ENCODE peak calls at places on chromosomes 5 and 9, in nine cellular contexts. E is foreskin fibroblast, T is brain microvascular endothelial cell, W is fibroblast of lung, U is BJ, F is stomach, Q is dorsolateral prefrontal cortex, V is cardiac muscle cell, M is prostate gland. B is an unnamed sample.

GRCh38 chr9:94700445-94700844 is 26.1 kb upstream of the AOPEP start:
- DNase-seq in E (no peak), T (no peak), W (no peak), U (no peak), F (no peak), Q (no peak), V (no peak), M (no peak), B (no peak)

GRCh38 chr5:74575741-74576538 is 64.6 kb downstream of the ENC1 start:
- DNase-seq in E (peak), T (peak), W (peak), U (peak), F (no peak), Q (no peak), V (no peak), M (no peak), B (no peak)

GRCh38 chr9:127336708-127337352 is 60.1 kb upstream of the SLC2A8 start:
- DNase-seq in E (peak), T (peak), W (peak), U (peak), F (peak), Q (no peak), V (no peak), M (peak), B (no peak)

GRCh38 chr9:121772600-121773285 is 121.3 kb downstream of the DAB2IP start:
- DNase-seq in E (no peak), T (no peak), W (no peak), U (no peak), F (peak), Q (peak), V (no peak), M (no peak), B (no peak)

GRCh38 chr9:10003047-10003446 is 609.8 kb downstream of the PTPRD start:
- DNase-seq in E (no peak), T (no peak), W (no peak), U (no peak), F (no peak), Q (no peak), V (no peak), M (no peak), B (no peak)

GRCh38 chr5:154197801-154198461 is 7.4 kb downstream of the GALNT10 start:
- DNase-seq in E (no peak), T (peak), W (no peak), U (no peak), F (peak), Q (no peak), V (no peak), M (peak), B (no peak)

GRCh38 chr9:121499427-121500164 is at the start of gene GGTA1:
- DNase-seq in E (peak), T (peak), W (peak), U (no peak), F (peak), Q (no peak), V (peak), M (peak), B (peak)

GRCh38 chr5:103862398-103862797 is 299.8 kb upstream of the NUDT12 start:
- DNase-seq in E (no peak), T (no peak), W (no peak), U (no peak), F (no peak), Q (no peak), V (no peak), M (no peak), B (no peak)

GRCh38 chr9:34796924-34797323 is 87.0 kb upstream of the CCL21 start:
- DNase-seq in E (no peak), T (no peak), W (no peak), U (no peak), F (no peak), Q (no peak), V (no peak), M (no peak), B (no peak)

GRCh38 chr5:71932649-71933338 is 174.5 kb upstream of the MAP1B start:
- DNase-seq in E (no peak), T (peak), W (peak), U (no peak), F (peak), Q (peak), V (peak), M (no peak), B (no peak)

GRCh38 chr9:114031948-114032688 is 46.0 kb downstream of the AMBP start:
- DNase-seq in E (no peak), T (no peak), W (no peak), U (no peak), F (no peak), Q (no peak), V (no peak), M (peak), B (peak)

GRCh38 chr9:15837079-15837679 is 284.3 kb downstream of the CCDC171 start:
- DNase-seq in E (peak), T (peak), W (peak), U (no peak), F (no peak), Q (no peak), V (peak), M (peak), B (peak)

GRCh38 chr9:73838871-73839270 is 658.3 kb upstream of the RORB start:
- DNase-seq in E (no peak), T (no peak), W (no peak), U (no peak), F (no peak), Q (no peak), V (no peak), M (no peak), B (no peak)

GRCh38 chr9:90870646-90871326 is 69.2 kb downstream of the SYK start:
- DNase-seq in E (peak), T (peak), W (peak), U (peak), F (peak), Q (no peak), V (peak), M (no peak), B (peak)

GRCh38 chr5:81513982-81514381 is 120.0 kb upstream of the ACOT12 start:
- DNase-seq in E (no peak), T (no peak), W (peak), U (no peak), F (no peak), Q (no peak), V (no peak), M (no peak), B (no peak)

GRCh38 chr5:67004730-67005350 is 191.8 kb downstream of the CD180 start:
- DNase-seq in E (no peak), T (no peak), W (no peak), U (no peak), F (no peak), Q (no peak), V (peak), M (no peak), B (no peak)

GRCh38 chr5:56951131-56951945 is 585 bp downstream of the MIER3 start:
- DNase-seq in E (no peak), T (no peak), W (no peak), U (no peak), F (no peak), Q (no peak), V (peak), M (peak), B (peak)

GRCh38 chr9:110180713-110181434 is 27.1 kb downstream of the C9orf152 start:
- DNase-seq in E (peak), T (peak), W (peak), U (peak), F (no peak), Q (no peak), V (no peak), M (no peak), B (no peak)

DNA sequence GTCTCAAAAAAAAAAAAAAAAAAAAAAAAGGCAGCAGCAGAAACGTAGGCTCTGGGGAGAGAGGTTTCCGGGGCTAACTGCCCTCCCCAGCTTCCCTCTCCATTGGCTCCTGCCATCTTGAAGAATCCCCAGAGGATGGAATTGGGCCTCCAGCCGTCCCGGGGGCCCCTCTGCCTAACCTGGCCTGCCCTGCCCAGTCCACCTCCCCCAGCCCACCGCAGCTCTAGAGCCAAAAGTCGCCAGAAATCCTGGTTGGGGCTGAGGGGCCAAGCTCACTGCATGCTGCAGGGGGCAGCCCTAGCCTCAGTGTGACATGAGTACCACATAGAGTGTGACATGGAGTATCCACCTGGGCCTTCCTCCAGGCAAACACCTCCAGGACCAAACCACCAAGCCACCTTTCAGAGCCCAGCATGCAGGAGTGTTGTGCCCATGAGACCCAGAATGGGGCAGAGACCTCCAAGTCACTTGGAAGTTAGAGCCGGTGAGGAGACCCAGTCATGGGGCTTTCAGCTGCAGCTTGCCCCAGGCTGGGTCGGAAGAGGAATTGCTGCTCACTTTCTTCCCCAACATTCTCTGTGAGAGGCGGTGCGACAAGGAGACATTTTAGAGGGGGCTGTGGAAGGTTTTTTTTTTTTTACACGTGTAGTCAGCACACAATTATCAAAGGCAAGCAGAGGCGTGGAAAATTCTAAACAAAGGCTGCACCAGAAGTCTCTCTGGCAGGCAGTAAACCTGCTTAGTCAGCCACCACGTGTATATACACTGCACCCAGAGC is 17.6 kb downstream of the CD74 start:
- DNase-seq in E (no peak), T (no peak), W (no peak), U (no peak), F (no peak), Q (no peak), V (no peak), M (no peak), B (no peak)
- TF ChIP-seq CTCF in E (no peak), T (no peak), W (no peak), U (no peak), F (no peak), Q (peak), V (no peak), M (no peak), B (no peak)

DNA sequence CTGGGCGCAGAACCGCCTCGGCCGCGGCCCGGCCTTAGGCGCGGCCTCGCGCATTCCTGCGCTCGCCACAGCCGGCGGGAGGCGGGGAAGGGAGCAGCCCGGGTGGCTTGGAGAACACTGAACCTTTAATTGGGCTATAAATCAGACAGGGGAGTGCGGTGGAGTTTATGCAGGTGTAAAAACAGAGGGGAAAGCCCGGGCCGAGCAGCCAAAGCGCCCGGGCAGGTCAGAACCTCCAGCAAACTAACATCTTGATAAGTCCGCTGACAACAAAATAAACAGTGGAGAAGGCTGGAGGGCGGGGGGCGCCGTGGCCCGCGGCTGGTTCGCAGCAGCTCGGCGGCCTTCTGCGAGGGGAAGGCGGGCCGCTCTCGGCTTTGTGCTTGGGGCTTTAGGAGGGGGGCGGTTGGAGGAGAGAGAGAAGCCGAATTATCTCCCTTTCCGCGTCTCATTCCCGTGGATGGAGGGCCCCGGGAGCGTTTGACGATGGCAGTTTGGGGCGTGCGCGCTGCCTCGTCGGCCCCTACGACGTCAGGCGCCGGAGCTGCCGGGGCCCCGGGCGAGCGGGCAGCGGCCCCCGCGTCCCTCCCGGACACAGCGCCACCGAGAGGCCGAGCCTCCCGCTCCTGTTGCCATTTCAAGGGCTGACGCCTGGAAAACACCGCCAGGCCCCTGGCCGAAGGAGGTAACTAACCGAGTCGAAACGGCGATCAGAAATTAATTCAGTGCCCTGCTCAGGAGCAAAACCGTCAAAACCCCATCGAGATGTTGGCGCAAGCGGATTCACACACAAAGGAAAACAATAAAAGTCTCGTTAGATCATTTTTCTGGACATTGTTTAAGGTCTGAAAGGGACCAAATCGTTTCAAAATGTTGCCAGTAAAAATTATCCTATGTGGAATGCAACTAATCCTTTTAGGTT is 11.2 kb downstream of the FOXD1 start:
- DNase-seq in E (peak), T (peak), W (peak), U (no peak), F (no peak), Q (no peak), V (peak), M (peak), B (no peak)
- TF ChIP-seq CTCF in E (peak), T (peak), W (peak), U (peak), F (no peak), Q (no peak), V (peak), M (no peak), B (no peak)

DNA sequence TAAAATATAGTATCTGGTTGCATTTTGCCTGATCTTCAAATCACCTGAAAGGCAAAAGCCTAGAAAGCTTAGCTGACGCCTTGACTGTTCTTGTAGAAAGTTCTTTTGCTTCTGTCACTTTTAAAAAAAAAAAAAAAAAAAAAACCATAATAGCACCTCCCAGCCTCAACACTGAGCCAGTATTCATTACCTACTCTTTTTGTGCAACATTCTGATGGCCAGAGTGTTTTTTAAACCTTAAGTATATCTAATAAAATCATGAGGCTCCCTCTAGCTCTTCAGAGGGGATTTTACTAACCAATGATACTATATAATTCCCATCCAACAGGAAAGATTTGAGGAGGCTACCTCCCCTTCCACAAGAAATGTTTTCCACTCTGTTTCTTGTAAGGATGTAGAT is 3.9 kb downstream of the BNC2 start:
- DNase-seq in E (no peak), T (no peak), W (peak), U (no peak), F (no peak), Q (no peak), V (no peak), M (no peak), B (no peak)
- TF ChIP-seq CTCF in E (no peak), T (no peak), W (no peak), U (no peak), F (no peak), Q (no peak), V (no peak), M (no peak), B (no peak)

GRCh38 chr5:119435436-119436132 is 16.7 kb upstream of the HSD17B4 start:
- DNase-seq in E (peak), T (peak), W (peak), U (no peak), F (peak), Q (no peak), V (peak), M (no peak), B (peak)
- TF ChIP-seq CTCF in E (peak), T (peak), W (peak), U (peak), F (peak), Q (peak), V (peak), M (no peak), B (peak)

B was measured in GM10248.